ENCODE peak calls at places on chromosomes 4 and X, in ten cellular contexts. P is K562, G is AG04450, H is non-pigmented ciliary epithelial cell, K is cardiac fibroblast, V is Right ventricle myocardium superior, I is amniotic stem cell, M is hepatocyte, L is kidney epithelial cell, U is HFF-Myc. T is an unnamed sample.

GRCh38 chr4:138804705-138805104 is 210.9 kb upstream of the NOCT start:
- DNase-seq in P (no peak), G (no peak), H (no peak), K (no peak), V (no peak), I (no peak), M (peak), L (no peak), U (no peak), T (no peak)

GRCh38 chrX:13741695-13742094 is 7.1 kb downstream of the OFD1 start:
- DNase-seq in P (no peak), G (no peak), H (no peak), K (no peak), V (no peak), I (no peak), M (no peak), L (no peak), U (no peak), T (no peak)

GRCh38 chr4:149279331-149279730 is 536.3 kb downstream of the IQCM start:
- DNase-seq in P (no peak), G (no peak), H (no peak), K (no peak), V (no peak), I (no peak), M (no peak), L (no peak), U (no peak), T (no peak)

GRCh38 chr4:929970-930625 is 2.0 kb downstream of the GAK start:
- DNase-seq in P (no peak), G (no peak), H (no peak), K (no peak), V (no peak), I (no peak), M (no peak), L (no peak), U (no peak), T (peak)

GRCh38 chr4:108193891-108194672 is 25.4 kb upstream of the LEF1 start:
- DNase-seq in P (no peak), G (no peak), H (no peak), K (no peak), V (no peak), I (no peak), M (no peak), L (no peak), U (no peak), T (no peak)

GRCh38 chrX:134580947-134581346 is 77.3 kb downstream of the PLAC1 start:
- DNase-seq in P (no peak), G (no peak), H (no peak), K (peak), V (no peak), I (no peak), M (no peak), L (no peak), U (no peak), T (no peak)

GRCh38 chrX:47936224-47936939 is 67.4 kb downstream of the ZNF182 start:
- DNase-seq in P (peak), G (no peak), H (no peak), K (peak), V (no peak), I (no peak), M (peak), L (no peak), U (no peak), T (no peak)

GRCh38 chr4:7650606-7651400 is 216.1 kb upstream of the PSAPL1 start:
- DNase-seq in P (peak), G (no peak), H (no peak), K (no peak), V (no peak), I (no peak), M (peak), L (no peak), U (no peak), T (no peak)

GRCh38 chr4:3836802-3837601 is 70.8 kb downstream of the ADRA2C start:
- DNase-seq in P (peak), G (no peak), H (no peak), K (no peak), V (peak), I (no peak), M (no peak), L (no peak), U (no peak), T (peak)

GRCh38 chrX:31333181-31333831 is 261.5 kb upstream of the FTHL17 start:
- DNase-seq in P (peak), G (no peak), H (peak), K (peak), V (no peak), I (peak), M (peak), L (peak), U (peak), T (no peak)